ENCODE peak calls at places on chromosomes 12 and 14, in seven cellular contexts. D is stimulated activated CD8-positive, alpha-beta memory T cell treated with anti-CD3 and anti-CD28 coated beads, Interleukin-2, amount 100 ng/mL, for 1 hour; M is omental fat pad; U is germinal center; K is HTR-8/SVneo; T is SK-N-DZ; O is GM13977. V is an unnamed sample.
A peak's percentile ranks its signal among the peaks of the same experiment; 100 is the strongest.

GRCh38 chr14:81436296-81437138 is 36.4 kb upstream of the STON2 start:
- DNase-seq in O (peak; percentile 83), M (no peak), K (peak; percentile 65), D (no peak), T (peak; percentile 79), U (peak; percentile 76), V (no peak)

GRCh38 chr12:105933671-105934665 is 204.8 kb downstream of the NUAK1 start:
- DNase-seq in M (no peak), U (no peak), K (peak; percentile 77), T (no peak), O (no peak), D (no peak), V (peak; percentile 47)

GRCh38 chr14:22039938-22040780 is 366.5 kb upstream of the OR4E1 start:
- DNase-seq in U (peak; percentile 45), T (no peak), D (peak; percentile 19), K (no peak), O (no peak), M (no peak), V (peak; percentile 32)

GRCh38 chr12:126156806-126157574 is 1091.8 kb downstream of the AACS start:
- DNase-seq in K (no peak), T (peak; percentile 69), D (no peak), U (no peak), M (no peak), O (no peak), V (no peak)

GRCh38 chr14:63174760-63175191 is 29.5 kb upstream of the RHOJ start:
- DNase-seq in O (peak; percentile 20), U (no peak), K (peak; percentile 93), M (no peak), D (no peak), T (peak; percentile 2), V (peak; percentile 55)

GRCh38 chr12:58893421-58893986 is 26.8 kb downstream of the LRIG3 start:
- DNase-seq in T (no peak), M (no peak), O (no peak), D (no peak), U (no peak), K (no peak), V (no peak)

GRCh38 chr12:11576104-11576503 is 73.4 kb upstream of the ETV6 start:
- DNase-seq in M (no peak), D (no peak), K (no peak), U (no peak), T (no peak), O (no peak), V (no peak)

GRCh38 chr12:100793182-100793581 is 1.4 kb upstream of the ANO4 start:
- DNase-seq in U (no peak), O (no peak), D (no peak), K (no peak), T (no peak), M (no peak), V (peak; percentile 28)

GRCh38 chr12:8033153-8034044 is 883 bp downstream of the FOXJ2 start:
- DNase-seq in M (no peak), O (peak; percentile 75), K (peak; percentile 67), U (peak; percentile 44), T (peak; percentile 52), D (no peak), V (peak; percentile 52)

GRCh38 chr12:111581434-111582132 is 17.5 kb downstream of the ATXN2 start:
- DNase-seq in T (no peak), U (no peak), M (no peak), D (no peak), K (no peak), O (no peak), V (no peak)

GRCh38 chr12:123095074-123095694 is 55.7 kb downstream of the PITPNM2 start:
- DNase-seq in D (no peak), U (no peak), M (no peak), T (no peak), O (no peak), K (no peak), V (no peak)

GRCh38 chr12:107134558-107134957 is 41.2 kb upstream of the CRY1 start:
- DNase-seq in O (no peak), U (peak; percentile 6), T (peak; percentile 20), D (no peak), M (no peak), K (no peak), V (peak; percentile 61)

GRCh38 chr12:71694099-71694820 is 8.4 kb downstream of the TMEM19 start:
- DNase-seq in T (no peak), K (no peak), O (peak; percentile 54), U (peak; percentile 73), M (no peak), D (no peak), V (no peak)

V was measured in RKO.